ENCODE peak calls at places on chromosomes 13 and 19, in seven cellular contexts. Y is NAMALWA; L is stimulated activated CD4-positive, alpha-beta T cell treated with anti-CD3 and anti-CD28 coated beads, Interleukin-4, amount 100 ng/mL, for 48 hours; O is kidney tubule cell; G is HT-29; R is NCI-H1694; H is stimulated activated naive CD4-positive, alpha-beta T cell. V is an unnamed sample.
A peak's percentile ranks its signal among the peaks of the same experiment; 100 is the strongest.

GRCh38 chr13:24511019-24511823 is 1.4 kb downstream of the PARP4 start:
- DNase-seq in O (peak; percentile 93), H (peak; percentile 14), R (no peak), L (peak; percentile 64), Y (peak; percentile 81), G (peak; percentile 96), V (peak; percentile 38)

GRCh38 chr19:44955500-44956439 is 590 bp downstream of the CLPTM1 start:
- DNase-seq in R (no peak), L (no peak), H (no peak), Y (peak; percentile 29), O (peak; percentile 14), G (peak; percentile 42), V (no peak)

GRCh38 chr19:49687566-49688316 is 1.7 kb upstream of the ADM5 start:
- DNase-seq in L (no peak), H (no peak), O (no peak), Y (no peak), R (no peak), G (no peak), V (no peak)

GRCh38 chr19:54162241-54162805 is 2.8 kb upstream of the LENG1 start:
- DNase-seq in O (peak; percentile 73), Y (peak; percentile 94), R (no peak), G (peak; percentile 95), L (peak; percentile 80), H (peak; percentile 72), V (peak; percentile 84)

GRCh38 chr13:23983671-23984070 is 86.4 kb upstream of the C1QTNF9B start:
- DNase-seq in H (no peak), O (no peak), L (no peak), G (no peak), R (no peak), Y (no peak), V (no peak)

GRCh38 chr13:27283906-27284523 is 13.4 kb downstream of the RASL11A start:
- DNase-seq in R (no peak), O (peak; percentile 40), L (no peak), Y (peak; percentile 34), H (no peak), G (peak; percentile 83), V (no peak)

GRCh38 chr19:4474504-4475136 is 2.5 kb downstream of the HDGFL2 start:
- DNase-seq in H (no peak), L (no peak), R (peak; percentile 66), Y (peak; percentile 72), O (peak; percentile 46), G (no peak), V (no peak)

GRCh38 chr13:114152285-114152645 is 19.8 kb upstream of the RASA3 start:
- DNase-seq in G (no peak), L (no peak), Y (no peak), H (no peak), O (no peak), R (no peak), V (no peak)

GRCh38 chr19:51127755-51128154 is 3.0 kb downstream of the SIGLEC9 start:
- DNase-seq in O (no peak), H (no peak), G (no peak), R (no peak), Y (no peak), L (no peak), V (no peak)

GRCh38 chr19:9641810-9642209 is 20.8 kb upstream of the ZNF561 start:
- DNase-seq in H (no peak), Y (no peak), O (no peak), L (no peak), G (no peak), R (no peak), V (no peak)

GRCh38 chr13:94712812-94713555 is 639 bp upstream of the SOX21 start:
- DNase-seq in L (no peak), R (no peak), Y (no peak), O (peak; percentile 38), G (no peak), H (no peak), V (no peak)

GRCh38 chr13:75666646-75667351 is 30.7 kb downstream of the LMO7 start:
- DNase-seq in L (no peak), O (peak; percentile 51), Y (no peak), H (no peak), G (no peak), R (no peak), V (no peak)

GRCh38 chr19:29395712-29396414 is 129.9 kb upstream of the VSTM2B start:
- DNase-seq in R (no peak), L (no peak), O (no peak), Y (no peak), G (no peak), H (no peak), V (no peak)

GRCh38 chr19:3826163-3826562 is 40.0 kb upstream of the MATK start:
- DNase-seq in H (no peak), O (no peak), R (no peak), Y (no peak), L (no peak), G (no peak), V (no peak)

GRCh38 chr19:9793051-9793591 is 24.6 kb upstream of the ZNF846 start:
- DNase-seq in G (no peak), H (no peak), Y (peak; percentile 38), L (peak; percentile 50), R (no peak), O (peak; percentile 37), V (no peak)